ENCODE peak calls at places on chromosomes 1 and 21, in four cellular contexts. I is astrocyte, N is cardiac muscle cell, G is right atrium auricular region. K is an unnamed sample.

GRCh38 chr1:84524590-84524989 is 18.2 kb upstream of the GNG5 start:
- DNase-seq in I (no peak), N (no peak), G (no peak), K (no peak)

GRCh38 chr1:231357831-231358354 is 19.8 kb downstream of the SPRTN start:
- DNase-seq in I (peak), N (peak), G (peak), K (peak)

GRCh38 chr1:213987876-213988638 is at the start of gene PROX1:
- DNase-seq in I (peak), N (peak), G (peak), K (peak)

GRCh38 chr1:167166703-167167100 is 54.0 kb upstream of the POU2F1 start:
- DNase-seq in I (no peak), N (no peak), G (no peak), K (no peak)

GRCh38 chr1:40848530-40849189 is 13.5 kb downstream of the CITED4 start:
- DNase-seq in I (peak), N (peak), G (peak), K (peak)

GRCh38 chr21:18950045-18950740 is 546.6 kb upstream of the TMPRSS15 start:
- DNase-seq in I (no peak), N (no peak), G (no peak), K (no peak)

GRCh38 chr1:192575499-192576189 is at the start of gene RGS1:
- DNase-seq in I (no peak), N (no peak), G (no peak), K (no peak)

GRCh38 chr1:229553621-229554120 is 4.8 kb downstream of the ABCB10 start:
- DNase-seq in I (no peak), N (no peak), G (no peak), K (no peak)

GRCh38 chr1:27438621-27439061 is 46.2 kb downstream of the GPR3 start:
- DNase-seq in I (no peak), N (no peak), G (no peak), K (no peak)

GRCh38 chr21:30502041-30502440 is at the start of gene KRTAP19-5:
- DNase-seq in I (no peak), N (no peak), G (no peak), K (no peak)

GRCh38 chr1:88983791-88984552 is 8.5 kb downstream of the KYAT3 start:
- DNase-seq in I (peak), N (peak), G (no peak), K (peak)

GRCh38 chr1:116038679-116039078 is 62.4 kb downstream of the SLC22A15 start:
- DNase-seq in I (no peak), N (no peak), G (no peak), K (no peak)

GRCh38 chr1:208013210-208013609 is 102.3 kb upstream of the CD34 start:
- DNase-seq in I (no peak), N (no peak), G (no peak), K (no peak)

GRCh38 chr1:242847390-242847993 is 323.0 kb upstream of the PLD5 start:
- DNase-seq in I (peak), N (peak), G (no peak), K (no peak)

GRCh38 chr1:108858541-108858940 is 1.6 kb upstream of the AKNAD1 start:
- DNase-seq in I (no peak), N (no peak), G (no peak), K (no peak)

GRCh38 chr1:36111151-36111550 is 13.9 kb downstream of the COL8A2 start:
- DNase-seq in I (no peak), N (no peak), G (no peak), K (no peak)

GRCh38 chr1:200658037-200658808 is 11.5 kb downstream of the DDX59 start:
- DNase-seq in I (no peak), N (no peak), G (no peak), K (no peak)

GRCh38 chr1:109277434-109278204 is 5.3 kb downstream of the PSRC1 start:
- DNase-seq in I (no peak), N (peak), G (peak), K (peak)

GRCh38 chr1:185934476-185935189 is 200.4 kb downstream of the HMCN1 start:
- DNase-seq in I (peak), N (peak), G (no peak), K (peak)

GRCh38 chr1:109740615-109741373 is at the start of gene GSTM3:
- DNase-seq in I (peak), N (no peak), G (no peak), K (no peak)

GRCh38 chr1:196361112-196361714 is 247.0 kb downstream of the KCNT2 start:
- DNase-seq in I (peak), N (peak), G (no peak), K (peak)

GRCh38 chr1:101288491-101288944 is 51.7 kb downstream of the S1PR1 start:
- DNase-seq in I (peak), N (peak), G (peak), K (peak)

GRCh38 chr1:94909486-94909885 is 17.4 kb downstream of the CNN3 start:
- DNase-seq in I (no peak), N (no peak), G (no peak), K (no peak)

GRCh38 chr1:53959664-53960250 is 13.6 kb downstream of the LRRC42 start:
- DNase-seq in I (no peak), N (peak), G (no peak), K (no peak)

GRCh38 chr1:167983797-167984196 is 46.9 kb upstream of the MPC2 start:
- DNase-seq in I (no peak), N (no peak), G (no peak), K (no peak)

GRCh38 chr1:213564215-213564659 is 423.5 kb upstream of the PROX1 start:
- DNase-seq in I (no peak), N (no peak), G (no peak), K (no peak)

GRCh38 chr21:43375006-43375826 is 51.7 kb downstream of the SIK1 start:
- DNase-seq in I (no peak), N (no peak), G (no peak), K (no peak)

DNA sequence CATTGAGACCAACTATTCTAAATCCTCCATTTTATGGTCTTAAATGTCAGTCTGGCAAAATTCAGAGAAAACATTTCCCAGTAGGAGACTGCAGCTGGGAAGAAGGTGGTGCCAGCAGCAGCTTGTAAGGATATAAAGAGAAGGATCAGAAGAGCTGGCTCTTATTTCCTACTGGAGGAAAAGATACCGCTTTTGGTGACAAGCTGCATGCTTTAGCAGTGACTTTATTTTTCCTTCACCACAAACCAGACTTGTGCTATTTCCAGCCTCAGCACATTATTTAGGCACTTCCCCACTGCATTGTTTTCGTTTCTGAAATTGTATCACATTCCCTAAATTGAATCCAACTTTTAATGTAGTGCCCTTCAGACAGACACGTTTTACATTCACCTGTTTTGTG is 28.4 kb downstream of the RNF11 start:
- DNase-seq in I (peak), N (peak), G (no peak), K (peak)
- H3K27ac ChIP-seq in I (peak), N (peak), G (peak), K (peak)

DNA sequence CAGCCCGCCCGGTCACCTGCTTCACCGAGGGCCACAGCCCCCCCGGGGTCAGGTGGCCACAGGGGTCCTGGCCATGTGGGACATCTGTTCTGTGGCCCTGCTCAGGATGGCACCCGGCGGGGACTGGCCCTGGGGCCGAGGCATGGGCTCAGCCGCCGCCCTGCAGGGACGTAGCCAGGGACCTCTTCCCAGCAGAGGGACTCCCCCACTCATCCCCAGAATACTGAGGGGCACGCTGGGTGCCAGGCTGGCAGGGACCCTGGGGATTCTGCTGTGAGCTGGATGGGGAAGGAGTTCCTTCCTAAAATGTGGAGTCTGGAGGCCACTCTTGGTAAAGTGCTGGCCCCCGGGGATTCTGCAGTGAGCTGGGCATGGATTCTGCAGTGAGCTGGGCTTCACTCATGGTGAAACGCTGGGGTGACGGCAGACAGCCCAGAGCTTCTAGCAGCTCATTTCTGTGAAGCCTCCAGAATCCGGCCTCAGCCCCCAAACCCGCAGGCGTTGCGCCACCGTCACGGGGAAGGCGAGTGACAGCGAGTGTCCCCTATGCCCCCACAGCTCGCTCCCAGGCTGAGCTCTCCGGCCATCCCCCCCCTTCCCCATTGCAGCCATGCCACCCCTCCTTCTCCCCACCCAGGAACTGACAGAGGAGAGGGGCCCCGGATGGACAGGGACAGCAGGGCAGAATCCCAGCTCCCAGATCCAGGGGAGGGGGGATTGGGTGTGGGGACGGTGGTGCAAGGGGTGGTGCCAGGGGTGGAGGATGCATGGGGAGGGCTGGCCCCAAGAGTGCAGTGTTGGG is 1.4 kb downstream of the ITGB2 start:
- DNase-seq in I (no peak), N (no peak), G (no peak), K (no peak)
- H3K4me3 ChIP-seq in I (no peak), N (no peak), G (peak), K (no peak)

DNA sequence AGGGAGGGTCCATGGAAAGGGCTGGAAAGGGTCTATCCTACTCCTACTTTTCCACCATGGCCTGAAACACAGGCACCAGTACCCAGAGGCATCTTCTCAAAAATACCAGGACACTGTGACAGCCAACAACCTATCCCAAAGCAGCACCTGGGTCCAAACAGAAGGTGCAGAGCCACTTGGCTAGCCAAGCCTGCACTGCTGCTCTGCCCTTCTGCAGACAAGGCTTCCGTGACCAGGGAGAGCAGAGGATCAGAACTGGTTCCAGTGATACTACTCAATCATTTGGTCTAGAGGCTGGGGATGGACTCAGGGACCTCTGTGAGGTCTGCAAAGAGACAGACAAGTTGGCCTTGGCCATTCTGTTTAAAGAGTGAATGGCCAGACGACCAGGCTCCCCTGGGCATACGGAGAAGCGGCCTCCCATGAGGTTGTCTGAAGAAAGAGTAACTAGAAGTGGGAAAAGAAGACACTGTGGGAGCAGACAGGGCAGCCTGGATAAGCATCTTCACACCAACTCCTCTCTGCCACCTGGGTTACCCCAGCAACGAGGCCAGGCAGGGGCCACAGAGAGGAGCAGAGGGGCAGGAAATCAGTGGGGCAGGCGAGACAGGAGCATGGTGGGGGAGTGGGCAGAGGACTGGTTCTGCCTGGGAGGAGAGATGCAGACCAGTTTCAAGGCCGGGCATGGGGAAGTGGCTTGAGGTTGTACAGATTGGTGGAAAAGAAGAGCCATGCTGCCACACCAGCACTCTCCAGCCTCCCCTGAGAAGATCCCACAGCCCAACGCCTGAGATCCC is 5.7 kb downstream of the KCNN3 start:
- DNase-seq in I (no peak), N (no peak), G (no peak), K (no peak)
- H3K27ac ChIP-seq in I (no peak), N (no peak), G (no peak), K (no peak)

GRCh38 chr1:150067184-150068182 is at the start of gene VPS45:
- DNase-seq in I (peak), N (peak), G (peak), K (peak)

GRCh38 chr1:150066328-150066727 is 1.2 kb upstream of the VPS45 start:
- DNase-seq in I (no peak), N (no peak), G (no peak), K (no peak)

GRCh38 chr1:150066838-150067183 is 765 bp upstream of the VPS45 start:
- DNase-seq in I (no peak), N (no peak), G (no peak), K (no peak)

GRCh38 chr1:150062113-150062512 is 5.5 kb upstream of the VPS45 start:
- DNase-seq in I (no peak), N (no peak), G (no peak), K (no peak)

GRCh38 chr1:150065184-150065871 is 2.2 kb upstream of the VPS45 start:
- DNase-seq in I (peak), N (peak), G (no peak), K (no peak)
- H3K4me3 ChIP-seq in I (peak), N (no peak), G (no peak), K (no peak)

GRCh38 chr1:151535326-151536271 is 4.5 kb upstream of the TUFT1 start:
- DNase-seq in I (peak), N (no peak), G (no peak), K (no peak)

GRCh38 chr1:151536499-151536898 is 3.6 kb upstream of the TUFT1 start:
- DNase-seq in I (no peak), N (no peak), G (no peak), K (no peak)

GRCh38 chr1:151539321-151540020 is 638 bp upstream of the TUFT1 start:
- DNase-seq in I (peak), N (peak), G (peak), K (peak)

GRCh38 chr1:151534662-151535278 is 5.3 kb upstream of the TUFT1 start:
- DNase-seq in I (peak), N (peak), G (peak), K (peak)

GRCh38 chr1:151537112-151537511 is 3.0 kb upstream of the TUFT1 start:
- DNase-seq in I (peak), N (peak), G (no peak), K (peak)
- H3K27ac ChIP-seq in I (peak), N (no peak), G (no peak), K (peak)

K was measured in brain microvascular endothelial cell.